ENCODE peak calls at places on chromosomes 5 and 9, in eight cellular contexts. One of them, this sample, is unnamed.

GRCh38 chr5:173472164-173472563 is 143.9 kb upstream of the STC2 start:
- DNase-seq in neuronal stem cell: no peak
- DNase-seq in stimulated activated CD4-positive, alpha-beta T cell treated with anti-CD3 and anti-CD28 coated beads, Interleukin-4, amount 100 ng/mL, for 24 hours: no peak
- DNase-seq in NCI-H748 treated with DMSO at 0.1 percent for 48 hours: no peak
- DNase-seq in EH: peak; percentile 98
- DNase-seq in cerebellum: peak; percentile 68
- DNase-seq in tibial nerve: peak; percentile 87
- DNase-seq in NCI-H82: no peak
- DNase-seq in this sample: peak; percentile 64

GRCh38 chr9:71766663-71767062 is 1.6 kb downstream of the CEMIP2 start:
- DNase-seq in EH: no peak
- DNase-seq in NCI-H748 treated with DMSO at 0.1 percent for 48 hours: no peak
- DNase-seq in NCI-H82: no peak
- DNase-seq in neuronal stem cell: no peak
- DNase-seq in cerebellum: peak; percentile 16
- DNase-seq in stimulated activated CD4-positive, alpha-beta T cell treated with anti-CD3 and anti-CD28 coated beads, Interleukin-4, amount 100 ng/mL, for 24 hours: peak; percentile 46
- DNase-seq in tibial nerve: no peak
- DNase-seq in this sample: no peak

GRCh38 chr5:146291421-146292074 is 47.1 kb upstream of the POU4F3 start:
- DNase-seq in tibial nerve: no peak
- DNase-seq in EH: peak; percentile 66
- DNase-seq in NCI-H82: peak; percentile 66
- DNase-seq in cerebellum: no peak
- DNase-seq in neuronal stem cell: peak; percentile 62
- DNase-seq in stimulated activated CD4-positive, alpha-beta T cell treated with anti-CD3 and anti-CD28 coated beads, Interleukin-4, amount 100 ng/mL, for 24 hours: peak; percentile 7
- DNase-seq in NCI-H748 treated with DMSO at 0.1 percent for 48 hours: peak; percentile 47
- DNase-seq in this sample: no peak

GRCh38 chr9:32490601-32491000 is 35.4 kb downstream of the RIGI start:
- DNase-seq in EH: no peak
- DNase-seq in stimulated activated CD4-positive, alpha-beta T cell treated with anti-CD3 and anti-CD28 coated beads, Interleukin-4, amount 100 ng/mL, for 24 hours: no peak
- DNase-seq in neuronal stem cell: no peak
- DNase-seq in NCI-H82: no peak
- DNase-seq in tibial nerve: no peak
- DNase-seq in NCI-H748 treated with DMSO at 0.1 percent for 48 hours: no peak
- DNase-seq in cerebellum: no peak
- DNase-seq in this sample: no peak

GRCh38 chr5:15320896-15321295 is 179.1 kb upstream of the FBXL7 start:
- DNase-seq in stimulated activated CD4-positive, alpha-beta T cell treated with anti-CD3 and anti-CD28 coated beads, Interleukin-4, amount 100 ng/mL, for 24 hours: no peak
- DNase-seq in EH: no peak
- DNase-seq in NCI-H748 treated with DMSO at 0.1 percent for 48 hours: no peak
- DNase-seq in NCI-H82: peak; percentile 90
- DNase-seq in tibial nerve: no peak
- DNase-seq in neuronal stem cell: no peak
- DNase-seq in cerebellum: peak; percentile 61
- DNase-seq in this sample: no peak

GRCh38 chr5:149605998-149606721 is 24.9 kb downstream of the ARHGEF37 start:
- DNase-seq in NCI-H82: no peak
- DNase-seq in tibial nerve: no peak
- DNase-seq in NCI-H748 treated with DMSO at 0.1 percent for 48 hours: no peak
- DNase-seq in EH: peak; percentile 95
- DNase-seq in neuronal stem cell: no peak
- DNase-seq in cerebellum: no peak
- DNase-seq in stimulated activated CD4-positive, alpha-beta T cell treated with anti-CD3 and anti-CD28 coated beads, Interleukin-4, amount 100 ng/mL, for 24 hours: no peak
- DNase-seq in this sample: no peak

GRCh38 chr9:89154651-89155336 is 23.8 kb downstream of the SHC3 start:
- DNase-seq in tibial nerve: no peak
- DNase-seq in neuronal stem cell: no peak
- DNase-seq in cerebellum: no peak
- DNase-seq in NCI-H748 treated with DMSO at 0.1 percent for 48 hours: no peak
- DNase-seq in NCI-H82: no peak
- DNase-seq in EH: peak; percentile 91
- DNase-seq in stimulated activated CD4-positive, alpha-beta T cell treated with anti-CD3 and anti-CD28 coated beads, Interleukin-4, amount 100 ng/mL, for 24 hours: peak; percentile 34
- DNase-seq in this sample: no peak

GRCh38 chr5:178213748-178214151 is 9.4 kb downstream of the HNRNPAB start:
- DNase-seq in EH: no peak
- DNase-seq in stimulated activated CD4-positive, alpha-beta T cell treated with anti-CD3 and anti-CD28 coated beads, Interleukin-4, amount 100 ng/mL, for 24 hours: no peak
- DNase-seq in tibial nerve: no peak
- DNase-seq in cerebellum: no peak
- DNase-seq in NCI-H748 treated with DMSO at 0.1 percent for 48 hours: no peak
- DNase-seq in neuronal stem cell: no peak
- DNase-seq in NCI-H82: peak; percentile 21
- DNase-seq in this sample: no peak

GRCh38 chr9:14812806-14813205 is 90.3 kb upstream of the CER1 start:
- DNase-seq in stimulated activated CD4-positive, alpha-beta T cell treated with anti-CD3 and anti-CD28 coated beads, Interleukin-4, amount 100 ng/mL, for 24 hours: no peak
- DNase-seq in neuronal stem cell: no peak
- DNase-seq in NCI-H748 treated with DMSO at 0.1 percent for 48 hours: no peak
- DNase-seq in tibial nerve: no peak
- DNase-seq in EH: peak; percentile 6
- DNase-seq in NCI-H82: no peak
- DNase-seq in cerebellum: no peak
- DNase-seq in this sample: no peak

GRCh38 chr5:90654235-90654634 is 95.6 kb downstream of the ADGRV1 start:
- DNase-seq in stimulated activated CD4-positive, alpha-beta T cell treated with anti-CD3 and anti-CD28 coated beads, Interleukin-4, amount 100 ng/mL, for 24 hours: no peak
- DNase-seq in NCI-H748 treated with DMSO at 0.1 percent for 48 hours: no peak
- DNase-seq in NCI-H82: no peak
- DNase-seq in EH: no peak
- DNase-seq in cerebellum: no peak
- DNase-seq in tibial nerve: no peak
- DNase-seq in neuronal stem cell: no peak
- DNase-seq in this sample: no peak

GRCh38 chr9:122261469-122261881 is 3.2 kb downstream of the RBM18 start:
- DNase-seq in cerebellum: no peak
- DNase-seq in tibial nerve: peak; percentile 47
- DNase-seq in stimulated activated CD4-positive, alpha-beta T cell treated with anti-CD3 and anti-CD28 coated beads, Interleukin-4, amount 100 ng/mL, for 24 hours: no peak
- DNase-seq in NCI-H82: no peak
- DNase-seq in NCI-H748 treated with DMSO at 0.1 percent for 48 hours: no peak
- DNase-seq in EH: peak; percentile 72
- DNase-seq in neuronal stem cell: no peak
- DNase-seq in this sample: peak; percentile 54

GRCh38 chr5:133251296-133252132 is 199.7 kb downstream of the HSPA4 start:
- DNase-seq in cerebellum: no peak
- DNase-seq in neuronal stem cell: no peak
- DNase-seq in NCI-H82: no peak
- DNase-seq in EH: no peak
- DNase-seq in NCI-H748 treated with DMSO at 0.1 percent for 48 hours: no peak
- DNase-seq in tibial nerve: no peak
- DNase-seq in stimulated activated CD4-positive, alpha-beta T cell treated with anti-CD3 and anti-CD28 coated beads, Interleukin-4, amount 100 ng/mL, for 24 hours: no peak
- DNase-seq in this sample: peak; percentile 83

GRCh38 chr5:67998709-67999251 is 216.8 kb upstream of the PIK3R1 start:
- DNase-seq in NCI-H82: no peak
- DNase-seq in cerebellum: peak; percentile 19
- DNase-seq in EH: peak; percentile 91
- DNase-seq in tibial nerve: peak; percentile 54
- DNase-seq in stimulated activated CD4-positive, alpha-beta T cell treated with anti-CD3 and anti-CD28 coated beads, Interleukin-4, amount 100 ng/mL, for 24 hours: no peak
- DNase-seq in neuronal stem cell: no peak
- DNase-seq in NCI-H748 treated with DMSO at 0.1 percent for 48 hours: no peak
- DNase-seq in this sample: peak; percentile 41

GRCh38 chr5:157998021-157998504 is 139.1 kb upstream of the CLINT1 start:
- DNase-seq in neuronal stem cell: no peak
- DNase-seq in tibial nerve: no peak
- DNase-seq in stimulated activated CD4-positive, alpha-beta T cell treated with anti-CD3 and anti-CD28 coated beads, Interleukin-4, amount 100 ng/mL, for 24 hours: no peak
- DNase-seq in NCI-H748 treated with DMSO at 0.1 percent for 48 hours: no peak
- DNase-seq in NCI-H82: no peak
- DNase-seq in cerebellum: no peak
- DNase-seq in EH: peak; percentile 10
- DNase-seq in this sample: no peak

GRCh38 chr9:696332-697090 is 145.0 kb upstream of the DMRT1 start:
- DNase-seq in cerebellum: peak; percentile 54
- DNase-seq in tibial nerve: no peak
- DNase-seq in NCI-H82: no peak
- DNase-seq in NCI-H748 treated with DMSO at 0.1 percent for 48 hours: no peak
- DNase-seq in neuronal stem cell: no peak
- DNase-seq in stimulated activated CD4-positive, alpha-beta T cell treated with anti-CD3 and anti-CD28 coated beads, Interleukin-4, amount 100 ng/mL, for 24 hours: no peak
- DNase-seq in EH: peak; percentile 84
- DNase-seq in this sample: no peak

GRCh38 chr9:90960941-90961340 is 159.3 kb downstream of the SYK start:
- DNase-seq in NCI-H748 treated with DMSO at 0.1 percent for 48 hours: no peak
- DNase-seq in neuronal stem cell: no peak
- DNase-seq in NCI-H82: no peak
- DNase-seq in EH: no peak
- DNase-seq in stimulated activated CD4-positive, alpha-beta T cell treated with anti-CD3 and anti-CD28 coated beads, Interleukin-4, amount 100 ng/mL, for 24 hours: no peak
- DNase-seq in tibial nerve: no peak
- DNase-seq in cerebellum: no peak
- DNase-seq in this sample: no peak

GRCh38 chr9:133135193-133135745 is 14.2 kb upstream of the RALGDS start:
- DNase-seq in EH: peak; percentile 87
- DNase-seq in tibial nerve: no peak
- DNase-seq in cerebellum: no peak
- DNase-seq in NCI-H748 treated with DMSO at 0.1 percent for 48 hours: no peak
- DNase-seq in NCI-H82: no peak
- DNase-seq in neuronal stem cell: no peak
- DNase-seq in stimulated activated CD4-positive, alpha-beta T cell treated with anti-CD3 and anti-CD28 coated beads, Interleukin-4, amount 100 ng/mL, for 24 hours: peak; percentile 78
- DNase-seq in this sample: peak; percentile 68

GRCh38 chr5:14458414-14458813 is 123.2 kb upstream of the OTULINL start:
- DNase-seq in stimulated activated CD4-positive, alpha-beta T cell treated with anti-CD3 and anti-CD28 coated beads, Interleukin-4, amount 100 ng/mL, for 24 hours: no peak
- DNase-seq in NCI-H82: no peak
- DNase-seq in EH: no peak
- DNase-seq in cerebellum: no peak
- DNase-seq in NCI-H748 treated with DMSO at 0.1 percent for 48 hours: no peak
- DNase-seq in neuronal stem cell: no peak
- DNase-seq in tibial nerve: no peak
- DNase-seq in this sample: no peak

GRCh38 chr9:33620738-33621439 is 96.8 kb downstream of the ANKRD18B start:
- DNase-seq in NCI-H748 treated with DMSO at 0.1 percent for 48 hours: no peak
- DNase-seq in NCI-H82: no peak
- DNase-seq in neuronal stem cell: no peak
- DNase-seq in EH: peak; percentile 90
- DNase-seq in cerebellum: no peak
- DNase-seq in tibial nerve: no peak
- DNase-seq in stimulated activated CD4-positive, alpha-beta T cell treated with anti-CD3 and anti-CD28 coated beads, Interleukin-4, amount 100 ng/mL, for 24 hours: no peak
- DNase-seq in this sample: no peak

GRCh38 chr5:83528439-83528769 is 56.9 kb downstream of the VCAN start:
- DNase-seq in cerebellum: no peak
- DNase-seq in NCI-H82: no peak
- DNase-seq in stimulated activated CD4-positive, alpha-beta T cell treated with anti-CD3 and anti-CD28 coated beads, Interleukin-4, amount 100 ng/mL, for 24 hours: no peak
- DNase-seq in neuronal stem cell: no peak
- DNase-seq in NCI-H748 treated with DMSO at 0.1 percent for 48 hours: no peak
- DNase-seq in tibial nerve: no peak
- DNase-seq in EH: no peak
- DNase-seq in this sample: no peak

GRCh38 chr5:138230261-138230660 is 17.1 kb upstream of the CDC23 start:
- DNase-seq in EH: peak; percentile 69
- DNase-seq in NCI-H748 treated with DMSO at 0.1 percent for 48 hours: no peak
- DNase-seq in stimulated activated CD4-positive, alpha-beta T cell treated with anti-CD3 and anti-CD28 coated beads, Interleukin-4, amount 100 ng/mL, for 24 hours: no peak
- DNase-seq in NCI-H82: peak; percentile 92
- DNase-seq in cerebellum: no peak
- DNase-seq in tibial nerve: no peak
- DNase-seq in neuronal stem cell: no peak
- DNase-seq in this sample: no peak

GRCh38 chr9:27192291-27192960 is 83.4 kb downstream of the TEK start:
- DNase-seq in NCI-H748 treated with DMSO at 0.1 percent for 48 hours: no peak
- DNase-seq in neuronal stem cell: no peak
- DNase-seq in EH: no peak
- DNase-seq in cerebellum: no peak
- DNase-seq in tibial nerve: no peak
- DNase-seq in stimulated activated CD4-positive, alpha-beta T cell treated with anti-CD3 and anti-CD28 coated beads, Interleukin-4, amount 100 ng/mL, for 24 hours: no peak
- DNase-seq in NCI-H82: no peak
- DNase-seq in this sample: no peak

GRCh38 chr9:77999231-77999631 is 32.4 kb downstream of the GNAQ start:
- DNase-seq in stimulated activated CD4-positive, alpha-beta T cell treated with anti-CD3 and anti-CD28 coated beads, Interleukin-4, amount 100 ng/mL, for 24 hours: no peak
- DNase-seq in neuronal stem cell: no peak
- DNase-seq in NCI-H748 treated with DMSO at 0.1 percent for 48 hours: no peak
- DNase-seq in NCI-H82: no peak
- DNase-seq in tibial nerve: no peak
- DNase-seq in EH: peak; percentile 73
- DNase-seq in cerebellum: no peak
- DNase-seq in this sample: no peak

GRCh38 chr5:760363-761205 is 23.9 kb downstream of the ZDHHC11B start:
- DNase-seq in NCI-H82: no peak
- DNase-seq in neuronal stem cell: no peak
- DNase-seq in EH: no peak
- DNase-seq in stimulated activated CD4-positive, alpha-beta T cell treated with anti-CD3 and anti-CD28 coated beads, Interleukin-4, amount 100 ng/mL, for 24 hours: no peak
- DNase-seq in NCI-H748 treated with DMSO at 0.1 percent for 48 hours: no peak
- DNase-seq in cerebellum: no peak
- DNase-seq in tibial nerve: no peak
- DNase-seq in this sample: no peak

GRCh38 chr5:174843263-174844250 is 119.2 kb downstream of the MSX2 start:
- DNase-seq in EH: peak; percentile 66
- DNase-seq in stimulated activated CD4-positive, alpha-beta T cell treated with anti-CD3 and anti-CD28 coated beads, Interleukin-4, amount 100 ng/mL, for 24 hours: no peak
- DNase-seq in neuronal stem cell: no peak
- DNase-seq in NCI-H748 treated with DMSO at 0.1 percent for 48 hours: no peak
- DNase-seq in tibial nerve: no peak
- DNase-seq in cerebellum: no peak
- DNase-seq in NCI-H82: no peak
- DNase-seq in this sample: no peak

GRCh38 chr5:143826909-143827514 is 15.1 kb downstream of the HMHB1 start:
- DNase-seq in neuronal stem cell: no peak
- DNase-seq in tibial nerve: no peak
- DNase-seq in EH: peak; percentile 12
- DNase-seq in NCI-H748 treated with DMSO at 0.1 percent for 48 hours: peak; percentile 39
- DNase-seq in cerebellum: peak; percentile 27
- DNase-seq in stimulated activated CD4-positive, alpha-beta T cell treated with anti-CD3 and anti-CD28 coated beads, Interleukin-4, amount 100 ng/mL, for 24 hours: peak; percentile 48
- DNase-seq in NCI-H82: no peak
- DNase-seq in this sample: no peak

GRCh38 chr5:424259-425110 is 18.5 kb upstream of the EXOC3 start:
- DNase-seq in cerebellum: no peak
- DNase-seq in NCI-H82: no peak
- DNase-seq in tibial nerve: no peak
- DNase-seq in NCI-H748 treated with DMSO at 0.1 percent for 48 hours: no peak
- DNase-seq in neuronal stem cell: no peak
- DNase-seq in stimulated activated CD4-positive, alpha-beta T cell treated with anti-CD3 and anti-CD28 coated beads, Interleukin-4, amount 100 ng/mL, for 24 hours: no peak
- DNase-seq in EH: peak; percentile 82
- DNase-seq in this sample: no peak

GRCh38 chr5:178196986-178197385 is 7.3 kb upstream of the HNRNPAB start:
- DNase-seq in tibial nerve: no peak
- DNase-seq in NCI-H82: no peak
- DNase-seq in NCI-H748 treated with DMSO at 0.1 percent for 48 hours: no peak
- DNase-seq in neuronal stem cell: no peak
- DNase-seq in EH: no peak
- DNase-seq in cerebellum: no peak
- DNase-seq in stimulated activated CD4-positive, alpha-beta T cell treated with anti-CD3 and anti-CD28 coated beads, Interleukin-4, amount 100 ng/mL, for 24 hours: no peak
- DNase-seq in this sample: no peak

GRCh38 chr5:1779782-1780620 is 19.6 kb downstream of the MRPL36 start:
- DNase-seq in neuronal stem cell: no peak
- DNase-seq in EH: no peak
- DNase-seq in cerebellum: no peak
- DNase-seq in NCI-H82: no peak
- DNase-seq in stimulated activated CD4-positive, alpha-beta T cell treated with anti-CD3 and anti-CD28 coated beads, Interleukin-4, amount 100 ng/mL, for 24 hours: no peak
- DNase-seq in NCI-H748 treated with DMSO at 0.1 percent for 48 hours: no peak
- DNase-seq in tibial nerve: no peak
- DNase-seq in this sample: peak; percentile 45

GRCh38 chr9:69376651-69377050 is 51.6 kb downstream of the ENTREP1 start:
- DNase-seq in NCI-H748 treated with DMSO at 0.1 percent for 48 hours: no peak
- DNase-seq in tibial nerve: peak; percentile 15
- DNase-seq in cerebellum: no peak
- DNase-seq in stimulated activated CD4-positive, alpha-beta T cell treated with anti-CD3 and anti-CD28 coated beads, Interleukin-4, amount 100 ng/mL, for 24 hours: no peak
- DNase-seq in NCI-H82: no peak
- DNase-seq in EH: peak; percentile 94
- DNase-seq in neuronal stem cell: no peak
- DNase-seq in this sample: no peak

GRCh38 chr5:180166168-180166567 is 42.8 kb downstream of the RASGEF1C start:
- DNase-seq in neuronal stem cell: no peak
- DNase-seq in tibial nerve: no peak
- DNase-seq in NCI-H82: no peak
- DNase-seq in NCI-H748 treated with DMSO at 0.1 percent for 48 hours: no peak
- DNase-seq in cerebellum: no peak
- DNase-seq in stimulated activated CD4-positive, alpha-beta T cell treated with anti-CD3 and anti-CD28 coated beads, Interleukin-4, amount 100 ng/mL, for 24 hours: no peak
- DNase-seq in EH: no peak
- DNase-seq in this sample: no peak

GRCh38 chr5:131570757-131571156 is 64.3 kb downstream of the RAPGEF6 start:
- DNase-seq in NCI-H748 treated with DMSO at 0.1 percent for 48 hours: no peak
- DNase-seq in neuronal stem cell: no peak
- DNase-seq in tibial nerve: no peak
- DNase-seq in stimulated activated CD4-positive, alpha-beta T cell treated with anti-CD3 and anti-CD28 coated beads, Interleukin-4, amount 100 ng/mL, for 24 hours: no peak
- DNase-seq in EH: no peak
- DNase-seq in NCI-H82: no peak
- DNase-seq in cerebellum: no peak
- DNase-seq in this sample: no peak

GRCh38 chr9:133950206-133950915 is 41.8 kb downstream of the VAV2 start:
- DNase-seq in neuronal stem cell: no peak
- DNase-seq in NCI-H82: peak; percentile 45
- DNase-seq in cerebellum: no peak
- DNase-seq in EH: no peak
- DNase-seq in NCI-H748 treated with DMSO at 0.1 percent for 48 hours: no peak
- DNase-seq in tibial nerve: no peak
- DNase-seq in stimulated activated CD4-positive, alpha-beta T cell treated with anti-CD3 and anti-CD28 coated beads, Interleukin-4, amount 100 ng/mL, for 24 hours: no peak
- DNase-seq in this sample: peak; percentile 46

GRCh38 chr5:35183243-35183955 is 46.9 kb downstream of the PRLR start:
- DNase-seq in cerebellum: peak; percentile 38
- DNase-seq in NCI-H748 treated with DMSO at 0.1 percent for 48 hours: peak; percentile 54
- DNase-seq in NCI-H82: peak; percentile 49
- DNase-seq in EH: peak; percentile 73
- DNase-seq in neuronal stem cell: peak; percentile 14
- DNase-seq in stimulated activated CD4-positive, alpha-beta T cell treated with anti-CD3 and anti-CD28 coated beads, Interleukin-4, amount 100 ng/mL, for 24 hours: peak; percentile 18
- DNase-seq in tibial nerve: peak; percentile 60
- DNase-seq in this sample: no peak

This sample was measured in pancreas.